ENCODE peak calls at places on chromosomes 11 and 22, in six cellular contexts. W is MM.1S, X is NT2/D1, U is mucosa of descending colon, E is breast epithelium, D is epithelial cell of esophagus. G is an unnamed sample.
A peak's percentile ranks its signal among the peaks of the same experiment; 100 is the strongest.

GRCh38 chr11:110022548-110022947 is 70.6 kb upstream of the ZC3H12C start:
- DNase-seq in D (peak; percentile 85), X (no peak), E (no peak), W (no peak), U (no peak), G (no peak)

GRCh38 chr11:73229321-73230275 is 11.5 kb downstream of the P2RY2 start:
- DNase-seq in W (no peak), X (no peak), U (no peak), E (no peak), D (no peak), G (no peak)

GRCh38 chr22:32389685-32390084 is 22.4 kb downstream of the RTCB start:
- DNase-seq in W (no peak), E (no peak), X (no peak), D (no peak), U (no peak), G (no peak)

GRCh38 chr22:44337658-44338004 is 24.9 kb upstream of the SHISAL1 start:
- DNase-seq in D (peak; percentile 81), W (no peak), X (no peak), E (no peak), U (no peak), G (no peak)

GRCh38 chr11:117668291-117668690 is 128.7 kb downstream of the DSCAML1 start:
- DNase-seq in W (no peak), U (no peak), E (no peak), X (no peak), D (no peak), G (no peak)

GRCh38 chr11:2530855-2531200 is 86.0 kb downstream of the KCNQ1 start:
- DNase-seq in W (no peak), U (peak; percentile 41), E (no peak), D (no peak), X (no peak), G (no peak)

GRCh38 chr11:89491141-89491690 is at the start of gene NOX4:
- DNase-seq in D (peak; percentile 19), W (no peak), E (no peak), U (peak; percentile 48), X (peak; percentile 42), G (no peak)

GRCh38 chr22:24686280-24686679 is 83.3 kb downstream of the GGT1 start:
- DNase-seq in W (no peak), D (no peak), E (no peak), X (no peak), U (no peak), G (no peak)

GRCh38 chr11:132231656-132232173 is 861.3 kb downstream of the NTM start:
- DNase-seq in W (no peak), X (no peak), U (no peak), E (no peak), D (no peak), G (no peak)
- H3K4me3 ChIP-seq in W (no peak overlapping the region), X (no peak overlapping the region), U (no peak overlapping the region), E (no peak overlapping the region), D (no peak overlapping the region), G (no peak overlapping the region)

GRCh38 chr11:125110506-125110905 is 920 bp downstream of the TMEM218 start:
- DNase-seq in W (no peak), U (no peak), D (no peak), E (no peak), X (no peak), G (no peak)

GRCh38 chr11:125110996-125111340 is 458 bp downstream of the TMEM218 start:
- DNase-seq in D (no peak), X (peak; percentile 11), W (peak; percentile 37), U (no peak), E (no peak), G (no peak)

GRCh38 chr11:125112235-125112604 is 794 bp upstream of the TMEM218 start:
- DNase-seq in X (no peak), U (no peak), D (no peak), E (no peak), W (no peak), G (no peak)

GRCh38 chr11:125114518-125114917 is 3.1 kb upstream of the TMEM218 start:
- DNase-seq in W (peak; percentile 30), X (no peak), E (no peak), U (no peak), D (peak; percentile 20), G (no peak)

DNA sequence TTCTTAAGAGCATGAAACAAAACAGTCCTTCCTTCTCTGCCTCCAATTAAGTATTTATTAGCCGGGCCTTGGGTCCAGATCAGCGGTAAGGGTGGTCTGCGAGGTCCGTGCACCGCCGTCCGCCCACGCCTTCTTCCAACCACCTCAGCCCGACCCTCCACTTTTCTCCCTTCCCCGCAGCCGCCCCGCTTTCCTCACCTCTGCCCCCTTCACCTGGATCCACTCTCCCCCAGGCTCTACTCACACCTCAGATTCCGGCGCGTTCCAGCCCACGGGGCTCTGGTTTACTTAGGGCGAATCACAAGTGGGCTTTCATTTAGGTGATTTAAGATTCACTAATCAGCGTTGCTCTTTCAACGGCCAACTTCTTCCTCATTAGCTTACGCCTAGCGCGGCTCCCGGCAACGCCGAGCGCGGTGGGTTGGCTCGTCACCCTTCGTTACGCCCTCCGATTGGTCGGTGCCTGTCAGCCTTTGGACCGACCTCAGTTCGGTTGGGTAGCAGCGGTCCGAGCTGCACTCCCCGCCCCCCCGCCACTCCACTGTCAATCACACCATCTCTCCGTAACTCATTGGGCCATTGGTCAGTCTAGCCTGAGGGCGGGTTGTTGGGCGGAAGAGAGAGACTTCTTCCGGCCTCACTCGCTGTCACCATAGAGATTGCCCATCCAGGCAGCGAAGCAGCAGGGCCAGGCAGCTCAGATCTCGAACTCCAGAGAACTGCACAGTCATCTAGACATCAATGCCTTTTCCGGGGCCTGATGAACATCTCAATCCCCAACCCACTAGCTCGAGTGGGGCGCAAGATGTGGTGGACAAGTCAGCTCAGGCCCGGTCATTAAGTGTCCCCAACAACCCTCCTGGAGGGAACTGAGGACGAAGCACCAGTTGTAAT is at the start of gene TMEM218:
- DNase-seq in E (peak; percentile 99), X (peak; percentile 98), D (peak; percentile 99), U (peak; percentile 99), W (peak; percentile 99), G (peak; percentile 98)
- H3K4me3 ChIP-seq in E (peak within 1 kb of the TSS; percentile 96), X (peak within 1 kb of the TSS; percentile 81), D (peak within 1 kb of the TSS; percentile 82), U (peak within 1 kb of the TSS; percentile 58), W (peak within 1 kb of the TSS; percentile 94), G (peak within 1 kb of the TSS; percentile 96)

GRCh38 chr11:438101-438844 is 3.5 kb downstream of the ANO9 start:
- DNase-seq in W (no peak), D (no peak), X (no peak), U (peak; percentile 50), E (no peak), G (no peak)
- H3K4me3 ChIP-seq in W (no peak overlapping the region), D (no peak overlapping the region), X (no peak overlapping the region), U (no peak overlapping the region), E (no peak overlapping the region), G (no peak overlapping the region)

GRCh38 chr11:61679893-61680621 is at the start of gene DAGLA:
- DNase-seq in X (no peak), U (peak; percentile 79), W (peak; percentile 41), D (peak; percentile 33), E (peak; percentile 66), G (peak; percentile 52)
- H3K4me3 ChIP-seq in X (peak within 1 kb of the TSS; percentile 50), U (peak within 1 kb of the TSS; percentile 24), W (no peak within 1 kb of the TSS), D (no peak within 1 kb of the TSS), E (peak within 1 kb of the TSS; percentile 76), G (peak within 1 kb of the TSS; percentile 32)

GRCh38 chr11:67301313-67301921 is 1.9 kb upstream of the SSH3 start:
- DNase-seq in X (no peak), E (no peak), D (no peak), U (peak; percentile 60), W (no peak), G (no peak)
- H3K4me3 ChIP-seq in X (peak overlapping the region; percentile 95), E (no peak overlapping the region), D (no peak overlapping the region), U (no peak overlapping the region), W (no peak overlapping the region), G (no peak overlapping the region)

GRCh38 chr11:20669833-20670684 is 673 bp downstream of the NELL1 start:
- DNase-seq in E (no peak), U (no peak), D (no peak), W (no peak), X (no peak), G (no peak)
- H3K4me3 ChIP-seq in E (peak overlapping the region; percentile 55), U (no peak overlapping the region), D (no peak overlapping the region), W (peak overlapping the region; percentile 58), X (peak overlapping the region; percentile 64), G (no peak overlapping the region)

GRCh38 chr11:20002312-20003216 is 157.7 kb downstream of the DBX1 start:
- DNase-seq in W (no peak), X (no peak), D (no peak), E (no peak), U (no peak), G (no peak)
- H3K4me3 ChIP-seq in W (no peak overlapping the region), X (no peak overlapping the region), D (no peak overlapping the region), E (no peak overlapping the region), U (no peak overlapping the region), G (no peak overlapping the region)

GRCh38 chr11:93718057-93718563 is 23.2 kb downstream of the TAF1D start:
- DNase-seq in E (no peak), W (no peak), U (no peak), X (no peak), D (no peak), G (peak; percentile 63)
- H3K4me3 ChIP-seq in E (no peak overlapping the region), W (no peak overlapping the region), U (no peak overlapping the region), X (no peak overlapping the region), D (no peak overlapping the region), G (no peak overlapping the region)

DNA sequence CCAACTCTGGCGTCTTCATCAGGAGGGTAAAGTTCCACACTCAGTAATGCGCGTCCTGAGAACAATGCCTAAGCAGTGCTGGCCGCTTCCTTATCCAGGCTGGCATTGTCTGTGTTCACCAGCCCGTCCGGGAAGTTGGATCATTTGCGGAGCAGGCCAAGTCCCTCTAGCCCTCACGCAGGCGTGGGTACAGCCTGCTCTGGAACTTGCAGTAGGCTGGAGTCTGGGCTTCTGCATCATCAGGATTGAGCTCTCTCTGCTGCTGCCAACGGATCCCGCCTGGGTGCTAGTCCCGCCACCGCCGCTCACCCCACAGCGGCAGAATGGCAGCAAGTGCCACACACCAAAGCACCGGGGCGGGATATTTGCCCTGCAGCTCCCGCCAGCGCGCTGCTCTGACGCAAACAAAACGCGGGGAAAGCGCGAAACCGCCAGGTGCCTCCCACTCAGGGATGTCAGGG is 29.0 kb downstream of the GLYATL1 start:
- DNase-seq in D (no peak), X (no peak), W (no peak), E (peak; percentile 66), U (peak; percentile 47), G (no peak)
- H3K4me3 ChIP-seq in D (no peak overlapping the region), X (no peak overlapping the region), W (no peak overlapping the region), E (peak overlapping the region; percentile 55), U (no peak overlapping the region), G (no peak overlapping the region)

G was measured in Jurkat, Clone E6-1.